ENCODE peak calls at places on chromosomes 5 and 9, in five cellular contexts. D is ovary, N is GM23338, G is SK-N-SH, O is transverse colon. K is an unnamed sample.

GRCh38 chr9:136968333-136969127 is 8.8 kb upstream of the PTGDS start:
- DNase-seq in O (no peak), N (no peak), D (no peak), G (no peak), K (no peak)

GRCh38 chr5:178279723-178280438 is 47.3 kb upstream of the PHYKPL start:
- DNase-seq in G (peak; percentile 94), D (peak; percentile 86), O (peak; percentile 87), N (peak; percentile 95), K (peak; percentile 91)

GRCh38 chr9:120932086-120932818 is 5.7 kb upstream of the TRAF1 start:
- DNase-seq in O (no peak), G (no peak), D (no peak), N (no peak), K (no peak)

GRCh38 chr5:73118331-73119011 is 1.9 kb upstream of the TMEM171 start:
- DNase-seq in N (no peak), G (peak; percentile 64), O (peak; percentile 74), D (no peak), K (no peak)

GRCh38 chr5:102866315-102866693 is 111.2 kb downstream of the PAM start:
- DNase-seq in D (no peak), G (no peak), O (no peak), N (no peak), K (no peak)

GRCh38 chr5:38403407-38403806 is 145.0 kb downstream of the EGFLAM start:
- DNase-seq in O (no peak), G (no peak), N (no peak), D (no peak), K (peak; percentile 30)

GRCh38 chr5:5330723-5331530 is 91.5 kb upstream of the ICE1 start:
- DNase-seq in O (no peak), G (no peak), N (no peak), D (no peak), K (no peak)

GRCh38 chr5:139058121-139058520 is 140.0 kb downstream of the SIL1 start:
- DNase-seq in G (no peak), O (no peak), D (no peak), N (no peak), K (no peak)

GRCh38 chr5:93736284-93736683 is 5.1 kb downstream of the POU5F2 start:
- DNase-seq in N (no peak), D (no peak), G (no peak), O (no peak), K (no peak)

GRCh38 chr5:116507941-116508655 is 66.5 kb downstream of the SEMA6A start:
- DNase-seq in G (no peak), O (no peak), D (no peak), N (no peak), K (no peak)

GRCh38 chr9:130414081-130414731 is 30.6 kb upstream of the ASS1 start:
- DNase-seq in N (no peak), G (no peak), D (no peak), O (peak; percentile 79), K (no peak)

GRCh38 chr9:94613003-94613402 is 19.4 kb upstream of the FBP2 start:
- DNase-seq in D (no peak), O (no peak), N (no peak), G (no peak), K (no peak)

GRCh38 chr9:81621111-81621510 is 68.2 kb downstream of the TLE1 start:
- DNase-seq in G (no peak), O (no peak), N (no peak), D (no peak), K (no peak)

GRCh38 chr9:20570756-20571155 is 51.5 kb downstream of the MLLT3 start:
- DNase-seq in D (no peak), N (no peak), G (no peak), O (no peak), K (no peak)

GRCh38 chr5:131328536-131329186 is 64.8 kb downstream of the CDC42SE2 start:
- DNase-seq in O (no peak), N (no peak), D (no peak), G (no peak), K (no peak)

GRCh38 chr9:137397675-137398423 is 25.1 kb downstream of the EXD3 start:
- DNase-seq in D (no peak), G (no peak), O (no peak), N (no peak), K (no peak)

GRCh38 chr9:96299823-96300222 is 2.2 kb downstream of the HSD17B3 start:
- DNase-seq in N (no peak), G (no peak), O (no peak), D (no peak), K (no peak)

GRCh38 chr9:121685795-121686377 is 34.5 kb downstream of the DAB2IP start:
- DNase-seq in N (no peak), O (no peak), D (no peak), G (no peak), K (no peak)

GRCh38 chr5:151092750-151093149 is 11.9 kb upstream of the TNIP1 start:
- DNase-seq in O (no peak), D (no peak), G (no peak), N (no peak), K (no peak)
- H3K4me1 ChIP-seq in O (peaks cover 52% of the 10 kb centered on the region), D (peaks cover 20% of the 10 kb centered on the region), G (peaks cover 12% of the 10 kb centered on the region), N (peaks cover 6% of the 10 kb centered on the region), K (no peaks in the 10 kb centered on the region)

GRCh38 chr5:172172912-172173591 is 15.0 kb downstream of the STK10 start:
- DNase-seq in G (peak; percentile 58), D (no peak), N (no peak), O (no peak), K (no peak)

GRCh38 chr5:172178301-172179031 is 9.6 kb downstream of the STK10 start:
- DNase-seq in N (no peak), D (no peak), G (no peak), O (no peak), K (no peak)

GRCh38 chr5:172177232-172177631 is 10.8 kb downstream of the STK10 start:
- DNase-seq in G (no peak), D (no peak), O (no peak), N (no peak), K (no peak)

GRCh38 chr5:172173771-172174170 is 14.3 kb downstream of the STK10 start:
- DNase-seq in O (no peak), G (no peak), N (no peak), D (no peak), K (no peak)

DNA sequence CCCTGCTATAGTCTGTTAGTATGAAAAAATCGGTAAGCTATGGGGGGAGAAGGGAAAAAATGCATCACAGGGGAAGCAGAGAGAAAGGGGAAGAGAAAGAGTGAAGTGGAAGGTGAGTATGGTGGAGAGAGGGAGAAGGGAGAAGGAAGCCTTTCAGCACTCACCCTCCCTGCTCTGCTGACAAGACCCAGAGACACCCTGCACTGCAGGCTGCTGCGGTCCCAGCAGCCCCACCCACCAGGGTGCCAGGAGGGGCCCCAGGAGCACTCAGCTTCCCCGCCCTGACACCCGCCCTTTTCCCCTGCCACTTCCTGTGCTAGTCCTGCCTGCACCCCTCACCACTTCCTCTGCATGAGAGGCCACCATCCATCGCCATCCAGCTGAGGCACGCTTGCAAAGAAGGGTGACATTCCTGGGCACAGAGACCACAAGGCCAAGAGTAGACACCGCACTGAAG is 12.7 kb downstream of the STK10 start:
- DNase-seq in G (no peak), D (no peak), N (no peak), O (peak; percentile 83), K (no peak)
- H3K4me3 ChIP-seq in G (no peak overlapping the region), D (no peak overlapping the region), N (no peak overlapping the region), O (no peak overlapping the region), K (no peak overlapping the region)

GRCh38 chr9:125971050-125971449 is 223.9 kb downstream of the PBX3 start:
- DNase-seq in O (no peak), D (no peak), G (no peak), N (no peak), K (no peak)

GRCh38 chr9:125969868-125970267 is 222.7 kb downstream of the PBX3 start:
- DNase-seq in G (no peak), D (no peak), N (no peak), O (no peak), K (no peak)

GRCh38 chr9:125970340-125970739 is 223.2 kb downstream of the PBX3 start:
- DNase-seq in N (no peak), O (no peak), D (no peak), G (no peak), K (no peak)

GRCh38 chr9:125974705-125975104 is 227.5 kb downstream of the PBX3 start:
- DNase-seq in G (no peak), O (no peak), D (no peak), N (no peak), K (no peak)

DNA sequence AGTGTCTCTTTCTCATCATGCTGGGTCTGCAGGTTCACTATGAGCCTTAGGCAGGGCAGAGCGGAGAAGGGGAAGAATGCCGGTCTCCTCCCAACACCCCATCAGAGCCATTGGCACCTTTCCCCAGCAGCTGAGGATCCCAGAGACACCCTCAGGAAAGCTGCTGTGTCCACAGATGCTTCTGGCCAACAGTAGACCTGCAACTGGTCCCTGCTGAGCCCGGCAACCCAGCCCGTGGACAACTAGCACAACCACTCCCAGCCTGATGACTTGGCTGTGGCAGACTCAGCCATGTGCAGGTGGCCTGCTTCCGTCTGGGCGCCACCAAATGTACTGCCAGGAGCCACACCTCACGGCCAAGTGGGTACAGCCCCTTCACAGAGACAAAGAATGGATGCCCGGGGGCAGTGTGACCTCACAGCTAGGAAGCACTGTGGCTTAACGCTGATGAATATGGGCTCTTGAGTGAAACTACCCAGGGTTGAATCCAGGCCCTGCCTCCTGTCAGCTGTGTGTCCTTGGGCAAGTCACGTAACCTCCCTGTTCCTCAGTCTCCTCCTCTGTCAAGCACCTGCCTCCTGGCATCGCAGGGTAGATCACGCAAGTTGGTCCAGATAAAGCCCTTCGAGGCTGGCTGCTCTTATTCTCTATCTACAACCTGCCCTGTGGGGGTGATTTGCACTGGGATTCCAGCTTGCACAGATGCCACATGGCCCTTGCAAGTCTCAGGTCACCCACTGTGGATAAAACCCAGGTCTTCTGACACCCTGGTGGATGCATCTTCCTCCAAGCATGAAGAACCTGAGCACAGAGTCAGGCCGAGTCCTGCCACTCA is 224.9 kb downstream of the PBX3 start:
- DNase-seq in D (no peak), G (no peak), O (no peak), N (no peak), K (no peak)
- H3K4me1 ChIP-seq in D (no peaks in the 10 kb centered on the region), G (no peaks in the 10 kb centered on the region), O (no peaks in the 10 kb centered on the region), N (no peaks in the 10 kb centered on the region), K (peaks cover 13% of the 10 kb centered on the region)

GRCh38 chr9:71670121-71670520 is 98.2 kb downstream of the CEMIP2 start:
- DNase-seq in G (no peak), O (no peak), D (no peak), N (no peak), K (no peak)
- H3K4me3 ChIP-seq in G (no peak overlapping the region), O (no peak overlapping the region), D (no peak overlapping the region), N (no peak overlapping the region), K (no peak overlapping the region)

DNA sequence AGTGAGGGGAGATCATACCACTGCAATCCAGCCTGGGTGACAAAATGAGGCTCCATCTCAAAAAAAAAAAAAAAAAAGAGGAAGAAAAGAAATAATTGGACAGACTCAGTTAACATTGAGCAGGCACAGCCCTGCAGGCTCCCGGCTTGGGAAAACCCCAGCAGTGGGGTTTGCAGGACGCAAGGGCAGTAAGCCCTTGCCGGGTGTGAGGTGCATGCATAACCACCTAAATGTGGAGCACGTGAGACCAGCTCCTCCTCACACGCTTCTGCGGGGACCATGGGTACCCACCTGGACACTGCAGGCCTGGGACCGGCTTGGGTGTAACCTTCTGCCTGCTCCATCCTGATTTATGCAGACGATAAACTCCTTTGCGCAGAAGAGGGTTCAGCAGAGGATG is 4.8 kb upstream of the SLC6A18 start:
- DNase-seq in N (no peak), G (no peak), O (no peak), D (no peak), K (no peak)
- H3K4me1 ChIP-seq in N (no peaks in the 10 kb centered on the region), G (no peaks in the 10 kb centered on the region), O (no peaks in the 10 kb centered on the region), D (no peaks in the 10 kb centered on the region), K (no peaks in the 10 kb centered on the region)

K was measured in BE2C.